ENCODE peak calls at places on chromosomes 12 and 14, in six cellular contexts. H, N, K, J, E and F are unnamed samples.
A peak's percentile ranks its signal among the peaks of the same experiment; 100 is the strongest.

GRCh38 chr14:101480022-101480746 is 81.1 kb upstream of the DIO3 start:
- DNase-seq in N (no peak), H (no peak), J (no peak), K (no peak), E (no peak), F (no peak)

GRCh38 chr12:1630827-1631591 is 2.0 kb downstream of the WNT5B start:
- DNase-seq in N (no peak), J (peak; percentile 56), H (no peak), E (peak; percentile 77), K (no peak), F (no peak)

GRCh38 chr12:105738036-105738435 is 400.7 kb downstream of the NUAK1 start:
- DNase-seq in E (peak; percentile 55), K (no peak), J (peak; percentile 68), H (peak; percentile 20), N (no peak), F (peak; percentile 98)

GRCh38 chr14:35898217-35898775 is 72.2 kb downstream of the BRMS1L start:
- DNase-seq in H (no peak), N (no peak), K (no peak), J (no peak), E (no peak), F (no peak)

GRCh38 chr12:119601877-119602536 is 8.4 kb downstream of the TMEM233 start:
- DNase-seq in J (no peak), H (no peak), E (no peak), K (no peak), N (no peak), F (no peak)

GRCh38 chr12:92973614-92974013 is 44.5 kb upstream of the EEA1 start:
- DNase-seq in J (no peak), E (peak; percentile 90), H (no peak), K (no peak), N (peak; percentile 62), F (no peak)

GRCh38 chr12:54988402-54989054 is 4.0 kb upstream of the TESPA1 start:
- DNase-seq in K (peak; percentile 15), E (peak; percentile 15), J (peak; percentile 91), H (peak; percentile 81), N (no peak), F (peak; percentile 30)

GRCh38 chr14:63508033-63508432 is 35.1 kb downstream of the PPP2R5E start:
- DNase-seq in H (no peak), K (no peak), N (no peak), J (no peak), E (no peak), F (no peak)

GRCh38 chr12:19201653-19202052 is 72.1 kb downstream of the PLEKHA5 start:
- DNase-seq in N (no peak), K (no peak), E (peak; percentile 38), H (no peak), J (no peak), F (no peak)

GRCh38 chr12:47750916-47751470 is 7.7 kb downstream of the RAPGEF3 start:
- DNase-seq in K (no peak), E (no peak), N (no peak), J (no peak), H (no peak), F (no peak)

GRCh38 chr14:49549881-49550280 is 36.3 kb downstream of the RPS29 start:
- DNase-seq in K (no peak), E (peak; percentile 44), J (no peak), N (peak; percentile 19), H (no peak), F (no peak)

GRCh38 chr12:121060149-121061001 is 21.3 kb upstream of the OASL start:
- DNase-seq in J (no peak), H (peak; percentile 37), K (no peak), E (peak; percentile 33), N (peak; percentile 76), F (peak; percentile 78)

GRCh38 chr14:24952851-24953666 is 96.9 kb downstream of the STXBP6 start:
- DNase-seq in J (no peak), E (peak; percentile 26), H (no peak), K (no peak), N (peak; percentile 13), F (no peak)

GRCh38 chr14:88770736-88771135 is 22.0 kb downstream of the EML5 start:
- DNase-seq in H (no peak), N (no peak), K (no peak), J (no peak), E (no peak), F (no peak)

GRCh38 chr14:56120091-56120632 is 2.0 kb downstream of the PELI2 start:
- DNase-seq in H (no peak), K (no peak), N (no peak), J (no peak), E (peak; percentile 46), F (peak; percentile 65)

GRCh38 chr14:56116128-56116900 is 1.9 kb upstream of the PELI2 start:
- DNase-seq in E (no peak), N (no peak), J (no peak), K (no peak), H (no peak), F (peak; percentile 23)

GRCh38 chr14:56118611-56119181 is 485 bp downstream of the PELI2 start:
- DNase-seq in K (peak; percentile 22), H (peak; percentile 38), J (peak; percentile 43), N (no peak), E (no peak), F (peak; percentile 7)

GRCh38 chr14:56119221-56119967 is 1.2 kb downstream of the PELI2 start:
- DNase-seq in J (peak; percentile 57), K (peak; percentile 16), E (peak; percentile 52), H (peak; percentile 60), N (peak; percentile 16), F (peak; percentile 54)

GRCh38 chr14:56117765-56118610 is at the start of gene PELI2:
- DNase-seq in H (peak; percentile 81), N (peak; percentile 65), K (peak; percentile 71), J (peak; percentile 85), E (peak; percentile 73), F (peak; percentile 64)
- TF ChIP-seq POLR2A in H (peak; percentile 82), N (peak; percentile 31), K (peak; percentile 76), J (peak; percentile 60), E (peak; percentile 93), F (peak; percentile 46)

DNA sequence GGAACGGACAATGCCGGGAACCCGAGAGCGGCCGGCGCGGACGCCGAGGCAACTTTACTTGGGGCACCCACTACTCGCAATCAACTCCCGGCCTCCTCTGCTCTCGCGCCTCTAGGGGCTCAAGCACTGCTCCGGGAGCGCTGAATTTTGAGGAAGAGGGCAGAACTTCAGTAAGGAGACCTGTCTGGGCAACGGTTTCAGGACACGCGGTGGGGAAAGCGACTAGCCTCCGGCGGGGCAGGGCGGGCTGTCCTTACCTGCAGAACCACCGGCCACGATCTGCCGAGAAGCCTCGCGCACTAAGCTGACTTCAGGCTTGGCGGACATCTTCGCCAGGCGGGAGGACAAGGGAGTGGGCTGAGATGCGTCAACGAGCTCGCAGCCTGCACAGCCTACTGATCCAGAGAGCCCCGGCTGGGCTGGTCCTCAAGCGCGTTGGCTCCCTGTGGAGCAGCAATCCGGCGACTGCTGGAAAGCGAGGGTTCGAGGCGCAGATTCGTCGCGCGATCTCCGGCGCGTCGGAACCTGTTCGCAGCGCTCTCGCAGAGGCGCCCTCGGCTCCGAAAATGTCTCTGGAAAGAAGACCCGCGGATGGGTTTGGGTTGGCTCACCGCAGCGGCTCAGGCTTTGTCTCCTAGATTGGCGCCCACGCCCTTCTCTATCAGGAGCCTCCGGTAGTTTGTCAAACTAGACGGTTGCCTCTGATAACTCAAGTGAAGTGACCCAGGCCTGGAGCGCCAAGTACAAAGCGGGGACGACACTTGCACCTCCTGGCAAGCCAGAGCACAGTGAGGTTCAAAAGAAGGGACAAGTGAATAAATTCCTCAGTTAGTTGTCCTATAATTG is at the start of gene SLC25A21:
- DNase-seq in J (peak; percentile 81), N (peak; percentile 91), K (peak; percentile 72), H (peak; percentile 76), E (peak; percentile 82), F (peak; percentile 92)
- H3K27ac ChIP-seq in J (peak within 1 kb of the TSS; percentile 70), N (peak within 1 kb of the TSS; percentile 89), K (peak within 1 kb of the TSS; percentile 89), H (no peak within 1 kb of the TSS), E (peak within 1 kb of the TSS; percentile 94), F (peak within 1 kb of the TSS; percentile 85)

GRCh38 chr14:105168496-105168978 is at the start of gene JAG2:
- DNase-seq in N (peak; percentile 79), H (no peak), E (no peak), J (peak; percentile 76), K (peak; percentile 61), F (peak; percentile 33)

GRCh38 chr14:105166571-105167302 is 1.8 kb downstream of the JAG2 start:
- DNase-seq in H (no peak), J (no peak), E (no peak), K (no peak), N (no peak), F (no peak)

GRCh38 chr14:105168093-105168420 is 519 bp downstream of the JAG2 start:
- DNase-seq in E (no peak), J (no peak), K (no peak), N (no peak), H (no peak), F (no peak)

GRCh38 chr14:105168979-105169507 is 467 bp upstream of the JAG2 start:
- DNase-seq in K (no peak), H (no peak), J (no peak), N (peak; percentile 68), E (no peak), F (peak; percentile 81)

DNA sequence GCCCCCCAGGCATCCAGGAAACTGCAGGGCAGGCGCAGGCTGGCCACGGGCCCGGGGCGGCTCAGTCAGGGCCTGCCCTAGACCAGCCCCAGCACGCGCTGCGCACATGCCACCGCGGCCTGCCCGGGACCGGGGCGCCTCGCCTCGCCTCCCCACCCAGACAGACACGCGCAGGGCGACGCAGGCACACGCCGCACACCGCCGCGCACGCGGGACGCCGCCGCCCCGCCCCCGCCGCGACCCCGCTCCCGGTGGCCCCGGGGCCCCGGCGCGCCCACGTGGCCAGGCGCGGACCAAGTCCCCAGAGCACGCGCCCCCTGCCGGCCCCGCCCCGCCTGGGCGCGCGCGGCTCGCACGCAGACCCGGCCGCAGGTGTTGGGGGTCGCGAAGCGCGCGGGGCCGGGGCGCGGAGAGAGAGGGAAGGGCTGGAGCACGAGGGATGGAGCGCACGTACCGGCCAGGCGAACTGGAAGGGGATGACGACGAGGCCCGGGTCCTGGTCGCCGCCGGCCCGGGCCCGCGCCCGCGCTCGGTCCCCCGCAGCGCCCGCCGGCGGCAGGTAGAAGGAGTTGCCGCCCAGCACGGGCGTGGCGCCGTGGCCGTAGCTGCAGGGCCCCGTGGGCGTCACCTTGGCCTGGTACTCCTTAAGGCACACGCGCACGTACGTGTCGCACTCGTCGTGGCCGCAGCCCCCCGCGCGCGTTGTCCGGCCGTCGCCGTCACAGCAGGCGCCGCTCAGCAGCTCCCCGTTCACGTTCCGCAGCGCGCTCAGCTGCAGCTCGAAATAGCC is 1.1 kb downstream of the JAG2 start:
- DNase-seq in K (peak; percentile 46), H (no peak), J (no peak), E (no peak), N (no peak), F (no peak)
- TF ChIP-seq POLR2A in K (no peak), H (no peak), J (peak; percentile 29), E (no peak), N (peak; percentile 24), F (no peak)

DNA sequence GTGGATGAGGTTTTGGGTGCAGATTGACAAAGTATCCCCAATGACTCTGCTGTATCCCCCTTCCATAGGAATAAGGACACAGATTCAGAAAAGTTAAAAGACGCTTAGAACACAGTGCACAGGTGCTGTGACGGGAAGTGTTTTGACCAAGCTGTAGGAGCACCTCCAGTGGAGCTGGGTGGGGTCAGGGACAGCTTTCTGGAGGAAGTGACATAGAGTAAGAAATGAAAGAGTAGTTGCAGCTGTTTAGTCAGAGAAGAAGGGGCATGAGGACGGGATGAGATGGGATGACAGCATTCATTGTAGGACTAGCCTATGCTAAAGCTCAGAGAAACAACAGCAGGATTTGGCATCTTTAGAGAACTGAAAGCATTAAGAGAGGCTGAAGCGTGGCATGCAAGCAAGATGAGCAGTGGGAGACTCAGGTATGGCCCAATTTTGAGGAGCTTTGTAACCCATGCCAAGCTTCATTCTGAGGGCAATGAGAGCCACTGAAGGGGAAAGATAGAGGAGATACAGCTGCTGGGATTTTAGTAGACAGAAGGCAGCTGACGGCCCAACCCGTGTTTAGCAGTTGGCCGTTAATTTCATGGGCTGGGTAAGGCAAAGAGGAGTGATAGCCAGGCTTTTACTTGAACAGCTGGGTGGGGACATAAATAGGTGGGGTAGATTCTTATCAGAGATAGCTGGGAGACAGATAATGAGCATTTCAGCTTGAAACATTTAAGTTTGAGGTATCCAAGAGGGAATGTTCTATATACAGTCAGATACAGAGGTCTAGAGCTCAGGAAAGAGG is 131.8 kb upstream of the KRAS start:
- DNase-seq in K (no peak), J (no peak), E (no peak), N (no peak), H (no peak), F (no peak)
- H3K27ac ChIP-seq in K (no peak overlapping the region), J (no peak overlapping the region), E (no peak overlapping the region), N (no peak overlapping the region), H (no peak overlapping the region), F (no peak overlapping the region)